ENCODE peak calls at places on chromosome 10, in seven cellular contexts. One of them, this sample, is unnamed.

GRCh38 chr10:61655335-61655851 is 7.3 kb upstream of the CABCOCO1 start:
- DNase-seq in brain microvascular endothelial cell: no peak
- DNase-seq in uterus: no peak
- DNase-seq in endothelial cell: no peak
- DNase-seq in mesothelial cell of epicardium: no peak
- DNase-seq in foreskin fibroblast: no peak
- DNase-seq in Peyer's patch: no peak
- DNase-seq in this sample: no peak

GRCh38 chr10:131825150-131825907 is 75.5 kb upstream of the PPP2R2D start:
- DNase-seq in endothelial cell: no peak
- DNase-seq in Peyer's patch: no peak
- DNase-seq in brain microvascular endothelial cell: peak
- DNase-seq in uterus: no peak
- DNase-seq in foreskin fibroblast: no peak
- DNase-seq in mesothelial cell of epicardium: no peak
- DNase-seq in this sample: no peak

GRCh38 chr10:130013263-130013937 is 49.3 kb upstream of the EBF3 start:
- DNase-seq in brain microvascular endothelial cell: no peak
- DNase-seq in uterus: no peak
- DNase-seq in mesothelial cell of epicardium: no peak
- DNase-seq in endothelial cell: no peak
- DNase-seq in foreskin fibroblast: no peak
- DNase-seq in Peyer's patch: no peak
- DNase-seq in this sample: no peak

GRCh38 chr10:7872041-7872442 is 53.7 kb downstream of the TAF3 start:
- DNase-seq in foreskin fibroblast: no peak
- DNase-seq in endothelial cell: no peak
- DNase-seq in brain microvascular endothelial cell: no peak
- DNase-seq in mesothelial cell of epicardium: no peak
- DNase-seq in uterus: no peak
- DNase-seq in Peyer's patch: no peak
- DNase-seq in this sample: no peak

GRCh38 chr10:80530251-80530650 is 7.5 kb upstream of the SH2D4B start:
- DNase-seq in mesothelial cell of epicardium: no peak
- DNase-seq in brain microvascular endothelial cell: peak
- DNase-seq in foreskin fibroblast: no peak
- DNase-seq in endothelial cell: no peak
- DNase-seq in Peyer's patch: no peak
- DNase-seq in uterus: no peak
- DNase-seq in this sample: peak

GRCh38 chr10:126373982-126374381 is 14.3 kb downstream of the ADAM12 start:
- DNase-seq in uterus: no peak
- DNase-seq in foreskin fibroblast: peak
- DNase-seq in Peyer's patch: no peak
- DNase-seq in brain microvascular endothelial cell: peak
- DNase-seq in endothelial cell: no peak
- DNase-seq in mesothelial cell of epicardium: no peak
- DNase-seq in this sample: peak

GRCh38 chr10:88943778-88944177 is 8.8 kb downstream of the ACTA2 start:
- DNase-seq in endothelial cell: no peak
- DNase-seq in uterus: no peak
- DNase-seq in mesothelial cell of epicardium: no peak
- DNase-seq in foreskin fibroblast: no peak
- DNase-seq in brain microvascular endothelial cell: no peak
- DNase-seq in Peyer's patch: no peak
- DNase-seq in this sample: no peak

GRCh38 chr10:131067690-131068089 is 243.8 kb downstream of the TCERG1L start:
- DNase-seq in Peyer's patch: no peak
- DNase-seq in mesothelial cell of epicardium: no peak
- DNase-seq in uterus: no peak
- DNase-seq in foreskin fibroblast: no peak
- DNase-seq in brain microvascular endothelial cell: no peak
- DNase-seq in endothelial cell: no peak
- DNase-seq in this sample: no peak

GRCh38 chr10:58775960-58776574 is 263.4 kb downstream of the BICC1 start:
- DNase-seq in Peyer's patch: no peak
- DNase-seq in mesothelial cell of epicardium: no peak
- DNase-seq in uterus: peak
- DNase-seq in endothelial cell: no peak
- DNase-seq in foreskin fibroblast: peak
- DNase-seq in brain microvascular endothelial cell: peak
- DNase-seq in this sample: peak

GRCh38 chr10:35574924-35575352 is 30.2 kb upstream of the GJD4 start:
- DNase-seq in mesothelial cell of epicardium: no peak
- DNase-seq in Peyer's patch: no peak
- DNase-seq in brain microvascular endothelial cell: peak
- DNase-seq in endothelial cell: peak
- DNase-seq in uterus: no peak
- DNase-seq in foreskin fibroblast: peak
- DNase-seq in this sample: peak

GRCh38 chr10:47047577-47048532 is 136.6 kb downstream of the PTPN20 start:
- DNase-seq in foreskin fibroblast: peak
- DNase-seq in Peyer's patch: peak
- DNase-seq in brain microvascular endothelial cell: peak
- DNase-seq in mesothelial cell of epicardium: peak
- DNase-seq in endothelial cell: peak
- DNase-seq in uterus: peak
- DNase-seq in this sample: peak

GRCh38 chr10:52318822-52319464 is 4.9 kb downstream of the DKK1 start:
- DNase-seq in Peyer's patch: no peak
- DNase-seq in foreskin fibroblast: peak
- DNase-seq in brain microvascular endothelial cell: peak
- DNase-seq in uterus: no peak
- DNase-seq in endothelial cell: no peak
- DNase-seq in mesothelial cell of epicardium: no peak
- DNase-seq in this sample: peak

GRCh38 chr10:70652761-70653657 is 19.3 kb upstream of the ADAMTS14 start:
- DNase-seq in brain microvascular endothelial cell: peak
- DNase-seq in uterus: no peak
- DNase-seq in foreskin fibroblast: peak
- DNase-seq in mesothelial cell of epicardium: no peak
- DNase-seq in endothelial cell: no peak
- DNase-seq in Peyer's patch: no peak
- DNase-seq in this sample: peak

GRCh38 chr10:36681751-36682633 is 443.4 kb upstream of the ANKRD30A start:
- DNase-seq in uterus: no peak
- DNase-seq in Peyer's patch: no peak
- DNase-seq in foreskin fibroblast: no peak
- DNase-seq in endothelial cell: no peak
- DNase-seq in mesothelial cell of epicardium: no peak
- DNase-seq in brain microvascular endothelial cell: no peak
- DNase-seq in this sample: no peak

GRCh38 chr10:32953277-32953927 is 4.6 kb downstream of the ITGB1 start:
- DNase-seq in uterus: no peak
- DNase-seq in endothelial cell: no peak
- DNase-seq in Peyer's patch: no peak
- DNase-seq in mesothelial cell of epicardium: no peak
- DNase-seq in brain microvascular endothelial cell: no peak
- DNase-seq in foreskin fibroblast: no peak
- DNase-seq in this sample: no peak

GRCh38 chr10:110209926-110210662 is 2.7 kb downstream of the MXI1 start:
- DNase-seq in endothelial cell: peak
- DNase-seq in foreskin fibroblast: peak
- DNase-seq in brain microvascular endothelial cell: no peak
- DNase-seq in Peyer's patch: peak
- DNase-seq in mesothelial cell of epicardium: peak
- DNase-seq in uterus: peak
- DNase-seq in this sample: peak

GRCh38 chr10:115761166-115761565 is 511.8 kb downstream of the GFRA1 start:
- DNase-seq in brain microvascular endothelial cell: no peak
- DNase-seq in Peyer's patch: no peak
- DNase-seq in mesothelial cell of epicardium: no peak
- DNase-seq in endothelial cell: no peak
- DNase-seq in uterus: no peak
- DNase-seq in foreskin fibroblast: no peak
- DNase-seq in this sample: no peak

GRCh38 chr10:28883741-28884443 is 206.6 kb downstream of the BAMBI start:
- DNase-seq in brain microvascular endothelial cell: no peak
- DNase-seq in Peyer's patch: no peak
- DNase-seq in endothelial cell: no peak
- DNase-seq in mesothelial cell of epicardium: no peak
- DNase-seq in foreskin fibroblast: no peak
- DNase-seq in uterus: no peak
- DNase-seq in this sample: no peak

GRCh38 chr10:79295593-79295992 is 51.7 kb upstream of the PPIF start:
- DNase-seq in Peyer's patch: peak
- DNase-seq in brain microvascular endothelial cell: no peak
- DNase-seq in mesothelial cell of epicardium: no peak
- DNase-seq in foreskin fibroblast: no peak
- DNase-seq in endothelial cell: no peak
- DNase-seq in uterus: no peak
- DNase-seq in this sample: no peak

GRCh38 chr10:19750972-19751371 is 65.3 kb upstream of the PLXDC2 start:
- DNase-seq in brain microvascular endothelial cell: no peak
- DNase-seq in uterus: no peak
- DNase-seq in foreskin fibroblast: no peak
- DNase-seq in endothelial cell: no peak
- DNase-seq in mesothelial cell of epicardium: no peak
- DNase-seq in Peyer's patch: no peak
- DNase-seq in this sample: no peak

GRCh38 chr10:19762026-19762425 is 54.2 kb upstream of the PLXDC2 start:
- DNase-seq in brain microvascular endothelial cell: no peak
- DNase-seq in Peyer's patch: no peak
- DNase-seq in endothelial cell: no peak
- DNase-seq in uterus: no peak
- DNase-seq in mesothelial cell of epicardium: no peak
- DNase-seq in foreskin fibroblast: no peak
- DNase-seq in this sample: no peak

DNA sequence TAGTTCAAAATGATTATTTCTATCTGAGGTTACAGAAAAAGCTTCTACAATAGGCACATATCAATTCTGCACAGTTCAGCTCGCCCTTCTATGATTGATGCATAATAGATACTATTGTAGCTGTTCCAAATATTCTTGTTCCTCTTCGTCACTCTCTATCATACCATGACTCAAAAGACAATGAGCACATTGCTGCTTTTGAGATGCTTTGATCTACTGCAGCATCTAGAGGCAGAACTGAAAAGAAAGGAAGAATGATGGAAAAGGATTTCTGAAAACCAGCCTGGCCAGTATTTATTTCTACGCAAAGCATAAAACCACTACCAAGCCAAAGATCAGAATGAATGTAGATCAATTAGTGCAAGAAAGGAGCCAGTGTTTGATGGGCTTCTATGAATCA is 59.3 kb upstream of the PLXDC2 start:
- DNase-seq in endothelial cell: no peak
- DNase-seq in mesothelial cell of epicardium: no peak
- DNase-seq in brain microvascular endothelial cell: no peak
- DNase-seq in foreskin fibroblast: no peak
- DNase-seq in Peyer's patch: no peak
- DNase-seq in uterus: no peak
- DNase-seq in this sample: no peak
- TF ChIP-seq CTCF in endothelial cell: no peak
- TF ChIP-seq CTCF in mesothelial cell of epicardium: no peak
- TF ChIP-seq CTCF in brain microvascular endothelial cell: no peak
- TF ChIP-seq CTCF in foreskin fibroblast: no peak
- TF ChIP-seq CTCF in Peyer's patch: no peak
- TF ChIP-seq CTCF in uterus: no peak
- TF ChIP-seq CTCF in this sample: no peak

DNA sequence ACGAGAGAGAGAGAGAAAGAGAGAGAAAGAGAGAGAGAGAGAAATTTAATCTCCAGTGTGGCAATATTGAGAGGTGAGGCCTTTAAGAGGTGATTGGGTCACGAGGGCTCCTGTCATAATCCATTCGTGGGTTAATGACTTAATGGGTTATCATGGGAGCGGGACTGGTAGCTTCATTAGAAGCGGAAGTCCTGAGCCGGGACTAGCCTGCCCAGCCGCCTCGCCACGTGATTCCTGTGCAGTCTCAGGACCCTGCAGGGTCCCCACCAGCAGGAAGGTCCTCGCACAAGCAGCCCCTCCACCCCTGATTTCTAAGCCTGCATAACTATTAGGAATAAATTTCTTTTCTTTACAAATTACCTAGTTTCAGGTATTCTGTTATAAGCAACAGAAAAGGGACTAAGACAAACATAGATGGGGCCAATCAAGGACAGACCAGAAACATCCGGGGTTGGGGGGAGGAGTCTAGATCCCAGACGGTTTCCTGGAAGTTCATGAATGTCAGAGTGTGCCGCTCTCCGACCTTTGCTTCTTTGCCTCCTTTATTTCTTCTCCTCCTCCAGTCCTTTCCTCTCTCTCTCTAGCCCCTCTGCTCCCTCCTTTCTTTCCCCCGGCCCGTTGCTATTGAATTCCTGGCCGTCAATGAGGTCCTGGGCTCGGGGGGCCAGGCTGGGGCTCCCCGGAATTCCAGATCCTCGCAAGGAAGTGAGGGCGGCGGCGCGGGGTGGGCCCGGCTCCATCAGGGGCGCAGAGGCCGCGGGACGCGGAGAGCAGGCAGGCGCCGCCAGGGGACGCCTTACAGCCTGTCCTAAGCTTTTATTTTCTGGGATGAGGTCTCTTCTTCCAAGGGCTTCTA is 146.8 kb downstream of the CYP26A1 start:
- DNase-seq in endothelial cell: no peak
- DNase-seq in brain microvascular endothelial cell: no peak
- DNase-seq in mesothelial cell of epicardium: no peak
- DNase-seq in foreskin fibroblast: no peak
- DNase-seq in uterus: no peak
- DNase-seq in Peyer's patch: no peak
- DNase-seq in this sample: no peak
- TF ChIP-seq CTCF in endothelial cell: no peak
- TF ChIP-seq CTCF in brain microvascular endothelial cell: no peak
- TF ChIP-seq CTCF in mesothelial cell of epicardium: no peak
- TF ChIP-seq CTCF in foreskin fibroblast: no peak
- TF ChIP-seq CTCF in uterus: no peak
- TF ChIP-seq CTCF in Peyer's patch: no peak
- TF ChIP-seq CTCF in this sample: no peak

GRCh38 chr10:128633864-128634541 is 507.8 kb upstream of the MKI67 start:
- DNase-seq in uterus: no peak
- DNase-seq in Peyer's patch: no peak
- DNase-seq in endothelial cell: no peak
- DNase-seq in brain microvascular endothelial cell: no peak
- DNase-seq in foreskin fibroblast: no peak
- DNase-seq in mesothelial cell of epicardium: no peak
- DNase-seq in this sample: no peak
- TF ChIP-seq CTCF in uterus: no peak
- TF ChIP-seq CTCF in Peyer's patch: peak
- TF ChIP-seq CTCF in endothelial cell: no peak
- TF ChIP-seq CTCF in brain microvascular endothelial cell: no peak
- TF ChIP-seq CTCF in foreskin fibroblast: no peak
- TF ChIP-seq CTCF in mesothelial cell of epicardium: no peak
- TF ChIP-seq CTCF in this sample: no peak

DNA sequence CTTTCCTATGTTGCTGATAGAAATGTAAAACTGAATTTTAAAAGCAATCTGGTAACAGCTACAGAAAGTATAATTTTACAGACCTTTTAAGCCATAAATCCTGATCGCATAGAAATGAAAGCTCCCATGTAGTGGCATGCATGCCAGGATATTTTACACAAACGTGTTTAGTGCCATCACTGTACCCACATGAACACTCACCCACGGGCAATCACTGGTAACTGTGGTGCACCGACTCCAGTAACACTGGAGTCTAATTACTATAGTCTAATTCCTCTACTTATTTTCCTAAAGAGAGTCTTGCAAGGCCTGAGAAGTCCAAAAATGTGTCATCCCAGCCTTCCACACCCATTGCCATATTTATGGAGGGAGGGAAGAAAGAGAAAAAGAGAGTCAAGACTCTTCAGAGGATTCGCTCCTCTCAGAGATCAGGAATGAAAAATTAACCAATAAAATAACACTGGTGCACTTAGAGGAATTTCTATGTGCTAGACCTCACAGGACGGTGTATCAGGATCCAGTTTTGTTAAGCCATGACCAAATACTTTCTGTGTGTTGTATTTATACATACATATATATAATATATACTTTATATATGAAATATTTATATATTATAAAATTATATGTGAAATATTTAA is 48.9 kb upstream of the AKR1C1 start:
- DNase-seq in endothelial cell: no peak
- DNase-seq in foreskin fibroblast: no peak
- DNase-seq in mesothelial cell of epicardium: no peak
- DNase-seq in Peyer's patch: no peak
- DNase-seq in uterus: no peak
- DNase-seq in brain microvascular endothelial cell: no peak
- DNase-seq in this sample: no peak
- TF ChIP-seq CTCF in endothelial cell: no peak
- TF ChIP-seq CTCF in foreskin fibroblast: no peak
- TF ChIP-seq CTCF in mesothelial cell of epicardium: no peak
- TF ChIP-seq CTCF in Peyer's patch: no peak
- TF ChIP-seq CTCF in uterus: no peak
- TF ChIP-seq CTCF in brain microvascular endothelial cell: no peak
- TF ChIP-seq CTCF in this sample: no peak

This sample was measured in HFFc6.